ENCODE peak calls at places on chromosomes 7 and 10, in five cellular contexts. T is H54, Y is left colon, P is GF-D8, F is cardiac fibroblast. O is an unnamed sample.

GRCh38 chr7:119482209-119482608 is 790.8 kb upstream of the KCND2 start:
- DNase-seq in T (peak), P (no peak), F (peak), Y (no peak), O (no peak)

GRCh38 chr7:80783688-80784327 is 135.0 kb downstream of the SEMA3C start:
- DNase-seq in P (no peak), T (no peak), F (peak), Y (no peak), O (no peak)

GRCh38 chr7:95798401-95798930 is 26.1 kb downstream of the DYNC1I1 start:
- DNase-seq in T (no peak), P (no peak), Y (no peak), F (peak), O (peak)

GRCh38 chr10:99849057-99849456 is 66.6 kb downstream of the ABCC2 start:
- DNase-seq in Y (no peak), F (no peak), T (no peak), P (no peak), O (no peak)

GRCh38 chr7:70698219-70698832 is 433.6 kb upstream of the GALNT17 start:
- DNase-seq in P (no peak), Y (no peak), T (no peak), F (peak), O (no peak)

GRCh38 chr7:1413936-1414639 is 45.2 kb downstream of the MICALL2 start:
- DNase-seq in T (no peak), F (no peak), Y (no peak), P (no peak), O (no peak)

GRCh38 chr7:132998763-132999162 is 83.1 kb downstream of the CHCHD3 start:
- DNase-seq in Y (no peak), T (no peak), F (no peak), P (no peak), O (no peak)

GRCh38 chr10:24873281-24873683 is 79.1 kb downstream of the PRTFDC1 start:
- DNase-seq in F (peak), P (no peak), T (no peak), Y (peak), O (no peak)

GRCh38 chr7:131844380-131844779 is 288.0 kb upstream of the PODXL start:
- DNase-seq in Y (no peak), T (no peak), P (no peak), F (no peak), O (no peak)

GRCh38 chr10:130875116-130875515 is 436.4 kb downstream of the TCERG1L start:
- DNase-seq in T (no peak), Y (no peak), P (no peak), F (no peak), O (no peak)

GRCh38 chr7:149880871-149881301 is 7.1 kb downstream of the ATP6V0E2 start:
- DNase-seq in T (no peak), Y (no peak), P (no peak), F (no peak), O (no peak)

GRCh38 chr7:8536431-8536830 is 103.0 kb downstream of the NXPH1 start:
- DNase-seq in Y (no peak), P (no peak), F (no peak), T (no peak), O (no peak)

GRCh38 chr7:363626-364025 is 73.7 kb downstream of the FOXL3 start:
- DNase-seq in T (no peak), Y (peak), F (no peak), P (no peak), O (no peak)

GRCh38 chr10:125848857-125849256 is 25.5 kb downstream of the BCCIP start:
- DNase-seq in T (no peak), P (no peak), F (no peak), Y (no peak), O (no peak)

GRCh38 chr7:42186181-42186580 is 50.8 kb downstream of the GLI3 start:
- DNase-seq in F (no peak), Y (no peak), P (no peak), T (no peak), O (no peak)

GRCh38 chr7:87505557-87506242 is 30.2 kb upstream of the ABCB4 start:
- DNase-seq in Y (no peak), P (no peak), F (no peak), T (no peak), O (no peak)

GRCh38 chr7:119270045-119270464 is 1002.9 kb upstream of the KCND2 start:
- DNase-seq in F (peak), T (peak), Y (peak), P (no peak), O (peak)

GRCh38 chr10:77456414-77456813 is 181.2 kb downstream of the KCNMA1 start:
- DNase-seq in P (no peak), Y (peak), F (no peak), T (no peak), O (no peak)

GRCh38 chr7:151135866-151136514 is 31.5 kb downstream of the GBX1 start:
- DNase-seq in Y (no peak), T (no peak), P (no peak), F (no peak), O (no peak)

GRCh38 chr10:28429573-28430216 is 103.2 kb upstream of the WAC start:
- DNase-seq in T (no peak), P (no peak), Y (no peak), F (peak), O (no peak)

GRCh38 chr10:36463390-36463789 is 662.0 kb upstream of the ANKRD30A start:
- DNase-seq in Y (no peak), P (no peak), F (no peak), T (no peak), O (no peak)

GRCh38 chr10:121092341-121093099 is 241.4 kb downstream of the WDR11 start:
- DNase-seq in T (no peak), P (no peak), Y (no peak), F (no peak), O (no peak)

GRCh38 chr7:145784809-145785780 is 331.5 kb upstream of the CNTNAP2 start:
- DNase-seq in Y (no peak), T (no peak), F (no peak), P (no peak), O (no peak)

GRCh38 chr7:128974241-128974934 is 36.7 kb downstream of the IRF5 start:
- DNase-seq in T (no peak), P (no peak), F (peak), Y (no peak), O (no peak)

GRCh38 chr10:124558339-124558685 is 96.7 kb downstream of the LHPP start:
- DNase-seq in Y (no peak), F (no peak), P (no peak), T (no peak), O (no peak)

GRCh38 chr10:88270871-88271713 is 312.0 kb downstream of the RNLS start:
- DNase-seq in T (no peak), Y (no peak), F (peak), P (no peak), O (no peak)

GRCh38 chr10:77965294-77965693 is 38.7 kb upstream of the DLG5 start:
- DNase-seq in P (no peak), F (peak), T (no peak), Y (no peak), O (no peak)

GRCh38 chr10:12823361-12823760 is 178.2 kb downstream of the CCDC3 start:
- DNase-seq in F (no peak), P (no peak), T (no peak), Y (no peak), O (no peak)

GRCh38 chr7:33109758-33110238 is 594 bp upstream of the RP9 start:
- DNase-seq in F (no peak), P (no peak), T (peak), Y (no peak), O (no peak)

GRCh38 chr10:48639646-48640045 is 34.8 kb upstream of the ARHGAP22 start:
- DNase-seq in Y (no peak), T (no peak), P (no peak), F (peak), O (no peak)

O was measured in pulmonary artery endothelial cell.